ENCODE peak calls at places on chromosomes 12 and 14, in seven cellular contexts. S is Karpas-422; F is heart left ventricle; L is SJCRH30; B is psoas muscle; V is IMR-90; M is effector memory CD4-positive, alpha-beta T cell. C is an unnamed sample.

GRCh38 chr12:105382771-105383632 is 52.5 kb downstream of the C12orf75 start:
- DNase-seq in S (peak; percentile 86), F (no peak), L (peak; percentile 42), B (no peak), V (peak; percentile 73), M (peak; percentile 7), C (peak; percentile 67)

GRCh38 chr12:91377456-91377855 is 194.8 kb upstream of the DCN start:
- DNase-seq in S (no peak), F (no peak), L (no peak), B (no peak), V (no peak), M (no peak), C (no peak)

GRCh38 chr12:110330544-110330943 is 49.5 kb downstream of the ATP2A2 start:
- DNase-seq in S (no peak), F (no peak), L (no peak), B (no peak), V (peak; percentile 48), M (no peak), C (no peak)

GRCh38 chr14:32808574-32809098 is 130.0 kb upstream of the NPAS3 start:
- DNase-seq in S (no peak), F (no peak), L (peak; percentile 45), B (no peak), V (no peak), M (no peak), C (no peak)

GRCh38 chr14:67516679-67517078 is 16.4 kb upstream of the PLEKHH1 start:
- DNase-seq in S (peak; percentile 67), F (no peak), L (no peak), B (no peak), V (no peak), M (no peak), C (no peak)

GRCh38 chr14:23627961-23628360 is 8.2 kb upstream of the DHRS2 start:
- DNase-seq in S (no peak), F (no peak), L (no peak), B (no peak), V (no peak), M (no peak), C (no peak)

GRCh38 chr14:101201535-101202125 is 298.1 kb upstream of the RTL1 start:
- DNase-seq in S (no peak), F (no peak), L (no peak), B (peak; percentile 21), V (no peak), M (no peak), C (no peak)

GRCh38 chr12:112514926-112515642 is 96.3 kb downstream of the PTPN11 start:
- DNase-seq in S (no peak), F (no peak), L (peak; percentile 58), B (no peak), V (no peak), M (no peak), C (no peak)

GRCh38 chr12:46342562-46343033 is 30.0 kb downstream of the SLC38A2 start:
- DNase-seq in S (peak; percentile 75), F (no peak), L (peak; percentile 43), B (no peak), V (peak; percentile 63), M (peak; percentile 3), C (peak; percentile 47)

GRCh38 chr12:6551496-6552139 is 4.2 kb downstream of the IFFO1 start:
- DNase-seq in S (no peak), F (peak; percentile 57), L (no peak), B (peak; percentile 76), V (peak; percentile 72), M (no peak), C (no peak)

GRCh38 chr12:6549379-6550151 is 6.3 kb downstream of the IFFO1 start:
- DNase-seq in S (no peak), F (peak; percentile 58), L (no peak), B (no peak), V (no peak), M (no peak), C (no peak)

GRCh38 chr12:6552140-6552551 is 3.7 kb downstream of the IFFO1 start:
- DNase-seq in S (no peak), F (peak; percentile 83), L (peak; percentile 62), B (peak; percentile 90), V (no peak), M (no peak), C (no peak)

GRCh38 chr12:6550294-6551062 is 5.4 kb downstream of the IFFO1 start:
- DNase-seq in S (no peak), F (peak; percentile 78), L (no peak), B (no peak), V (no peak), M (no peak), C (no peak)

DNA sequence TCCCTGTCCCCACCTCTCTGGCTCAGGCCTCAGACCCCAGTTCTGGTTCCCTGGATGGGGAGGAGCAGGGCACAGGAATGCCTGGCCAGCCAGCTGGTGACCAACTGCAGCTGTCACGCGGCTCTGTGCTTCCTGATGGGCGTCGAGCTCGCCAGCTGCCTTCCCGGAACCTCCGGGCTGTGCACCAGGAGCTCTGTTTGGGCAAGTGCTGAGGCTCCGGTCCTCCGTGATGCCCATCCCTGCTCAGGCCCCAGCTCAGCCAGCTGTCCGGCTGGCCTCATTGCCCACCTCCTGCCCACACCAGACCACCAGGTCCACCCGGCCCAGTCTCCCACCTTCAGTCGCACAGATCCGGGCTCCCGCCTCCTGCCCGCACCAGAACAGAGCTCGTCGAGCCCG is 4.8 kb downstream of the IFFO1 start:
- DNase-seq in S (no peak), F (peak; percentile 88), L (peak; percentile 84), B (peak; percentile 94), V (no peak), M (no peak), C (no peak)
- H3K4me1 ChIP-seq in S (peaks cover 22% of the 10 kb centered on the region), F (peaks cover 46% of the 10 kb centered on the region), L (peaks cover 34% of the 10 kb centered on the region), B (peaks cover 49% of the 10 kb centered on the region), V (peaks cover 54% of the 10 kb centered on the region), M (peaks cover 15% of the 10 kb centered on the region), C (peaks cover 40% of the 10 kb centered on the region)

DNA sequence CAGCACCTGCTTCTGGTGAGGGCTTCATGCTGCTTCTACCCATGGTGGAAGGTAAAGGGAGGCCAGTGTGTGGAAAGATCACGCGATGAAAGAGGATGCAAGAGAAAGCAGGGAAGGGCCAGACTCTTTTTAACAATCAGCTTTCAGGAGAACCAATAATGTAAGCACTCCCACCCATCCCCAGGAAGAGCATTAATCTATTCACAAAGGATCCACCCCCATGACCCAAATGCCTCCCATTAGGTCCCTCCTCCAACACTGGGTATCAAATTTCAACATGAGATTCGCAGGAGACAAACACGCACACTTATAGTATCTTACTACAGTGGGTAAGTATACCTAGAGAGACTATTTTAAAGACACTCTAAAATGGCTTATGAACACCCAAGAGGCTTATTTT is 80.5 kb upstream of the TMCC3 start:
- DNase-seq in S (no peak), F (no peak), L (no peak), B (no peak), V (no peak), M (no peak), C (no peak)
- H3K4me3 ChIP-seq in S (no peak overlapping the region), F (no peak overlapping the region), L (no peak overlapping the region), B (no peak overlapping the region), V (no peak overlapping the region), M (no peak overlapping the region), C (no peak overlapping the region)

DNA sequence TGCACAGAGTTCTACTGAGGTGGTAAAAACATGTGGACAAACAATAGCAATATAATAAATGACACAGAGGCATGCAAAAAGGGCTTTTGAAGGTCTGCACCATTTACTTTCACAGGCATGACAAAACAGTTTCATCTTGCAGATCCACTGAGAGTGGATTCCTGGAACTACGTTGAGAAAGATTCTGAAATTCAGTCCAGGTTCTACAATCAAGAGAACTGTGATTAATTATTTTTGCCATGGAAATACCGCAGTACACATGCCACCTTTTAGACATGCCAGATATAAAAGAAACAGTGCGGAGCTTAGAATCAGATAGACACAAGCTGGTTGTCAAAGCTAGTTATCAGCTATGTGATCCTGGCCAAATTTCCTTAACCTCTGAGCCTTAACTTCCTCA is 4.8 kb downstream of the CSRP2 start:
- DNase-seq in S (no peak), F (no peak), L (no peak), B (no peak), V (no peak), M (no peak), C (no peak)
- H3K27ac ChIP-seq in S (no peak overlapping the region), F (no peak overlapping the region), L (no peak overlapping the region), B (no peak overlapping the region), V (no peak overlapping the region), M (no peak overlapping the region), C (no peak overlapping the region)

GRCh38 chr12:19811922-19812321 is 372.6 kb downstream of the AEBP2 start:
- DNase-seq in S (no peak), F (no peak), L (peak; percentile 50), B (no peak), V (no peak), M (no peak), C (no peak)
- H3K4me1 ChIP-seq in S (no peaks in the 10 kb centered on the region), F (no peaks in the 10 kb centered on the region), L (no peaks in the 10 kb centered on the region), B (no peaks in the 10 kb centered on the region), V (peaks cover 3% of the 10 kb centered on the region), M (no peaks in the 10 kb centered on the region), C (no peaks in the 10 kb centered on the region)

DNA sequence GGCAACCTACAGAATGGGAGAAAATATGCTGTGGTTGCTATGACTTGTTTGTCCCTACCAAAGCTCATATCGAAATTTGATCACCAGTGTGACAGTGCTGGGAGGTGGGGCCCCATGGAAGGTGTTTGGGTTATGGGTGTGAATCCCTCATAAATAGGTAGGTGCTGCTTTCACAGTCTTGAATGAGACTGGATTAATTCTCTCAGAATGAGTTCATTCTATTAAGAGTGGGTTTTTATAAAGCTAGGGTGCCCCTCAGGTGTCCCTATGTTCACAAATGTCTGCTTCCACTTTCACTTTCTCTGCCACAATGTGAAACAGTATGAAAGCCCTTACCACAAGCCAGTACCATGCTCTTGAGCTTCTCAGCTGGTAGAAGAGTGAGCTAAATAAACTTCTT is 133.5 kb downstream of the CPNE8 start:
- DNase-seq in S (no peak), F (no peak), L (no peak), B (no peak), V (no peak), M (no peak), C (peak; percentile 5)
- H3K4me3 ChIP-seq in S (no peak overlapping the region), F (no peak overlapping the region), L (no peak overlapping the region), B (no peak overlapping the region), V (no peak overlapping the region), M (no peak overlapping the region), C (peak overlapping the region; percentile 38)

DNA sequence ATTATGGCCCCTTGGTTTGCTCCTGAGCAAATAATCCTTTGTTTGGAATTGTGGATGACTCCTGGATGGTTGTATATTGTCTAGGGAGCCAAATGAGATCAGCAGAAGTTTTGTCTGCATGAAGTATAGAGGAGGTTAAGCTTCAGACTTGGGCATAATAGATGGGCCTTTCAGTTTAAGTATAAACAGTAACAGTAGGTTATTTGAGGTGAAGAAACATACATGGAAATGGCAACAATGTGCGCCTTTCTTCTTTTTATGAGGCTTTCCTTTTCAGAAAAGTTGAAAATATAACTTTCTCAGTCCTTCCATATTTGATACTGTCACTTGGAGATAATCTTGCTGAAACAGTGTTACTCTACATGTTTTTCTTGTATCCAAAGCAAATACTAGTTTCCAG is 63.7 kb upstream of the PPP1R12A start:
- DNase-seq in S (no peak), F (no peak), L (no peak), B (no peak), V (no peak), M (no peak), C (no peak)
- H3K27ac ChIP-seq in S (no peak overlapping the region), F (no peak overlapping the region), L (no peak overlapping the region), B (no peak overlapping the region), V (no peak overlapping the region), M (no peak overlapping the region), C (no peak overlapping the region)

GRCh38 chr14:99261916-99262787 is 9.8 kb downstream of the BCL11B start:
- DNase-seq in S (no peak), F (no peak), L (no peak), B (no peak), V (no peak), M (peak; percentile 78), C (peak; percentile 98)
- H3K4me1 ChIP-seq in S (no peaks in the 10 kb centered on the region), F (no peaks in the 10 kb centered on the region), L (no peaks in the 10 kb centered on the region), B (no peaks in the 10 kb centered on the region), V (no peaks in the 10 kb centered on the region), M (peaks cover 90% of the 10 kb centered on the region), C (peaks cover 99% of the 10 kb centered on the region)

GRCh38 chr12:6225630-6226001 is 25.4 kb downstream of the CD9 start:
- DNase-seq in S (no peak), F (no peak), L (no peak), B (no peak), V (no peak), M (no peak), C (no peak)
- H3K4me3 ChIP-seq in S (no peak overlapping the region), F (peak overlapping the region; percentile 24), L (no peak overlapping the region), B (peak overlapping the region; percentile 56), V (no peak overlapping the region), M (no peak overlapping the region), C (no peak overlapping the region)